ENCODE peak calls at places on chromosomes 5 and 9, in ten cellular contexts. One of them, this sample, is unnamed.

GRCh38 chr5:1401681-1402096 is 43.6 kb downstream of the SLC6A3 start:
- DNase-seq in foreskin fibroblast: no peak
- DNase-seq in fibroblast of lung: no peak
- DNase-seq in GM23338: no peak
- DNase-seq in HepG2: no peak
- DNase-seq in mucosa of descending colon: no peak
- DNase-seq in tibial nerve: no peak
- DNase-seq in choroid plexus epithelial cell: no peak
- DNase-seq in CD8-positive, alpha-beta T cell: no peak
- DNase-seq in bronchial epithelial cell: no peak
- DNase-seq in this sample: no peak

GRCh38 chr5:95712347-95712958 is 18.7 kb upstream of the RHOBTB3 start:
- DNase-seq in foreskin fibroblast: peak
- DNase-seq in fibroblast of lung: peak
- DNase-seq in GM23338: peak
- DNase-seq in HepG2: no peak
- DNase-seq in mucosa of descending colon: no peak
- DNase-seq in tibial nerve: no peak
- DNase-seq in choroid plexus epithelial cell: peak
- DNase-seq in CD8-positive, alpha-beta T cell: no peak
- DNase-seq in bronchial epithelial cell: peak
- DNase-seq in this sample: no peak

GRCh38 chr9:83385317-83385716 is 152.9 kb downstream of the FRMD3 start:
- DNase-seq in foreskin fibroblast: peak
- DNase-seq in fibroblast of lung: no peak
- DNase-seq in GM23338: no peak
- DNase-seq in HepG2: no peak
- DNase-seq in mucosa of descending colon: no peak
- DNase-seq in tibial nerve: no peak
- DNase-seq in choroid plexus epithelial cell: no peak
- DNase-seq in CD8-positive, alpha-beta T cell: no peak
- DNase-seq in bronchial epithelial cell: no peak
- DNase-seq in this sample: no peak

GRCh38 chr9:27196383-27196782 is 87.4 kb downstream of the TEK start:
- DNase-seq in foreskin fibroblast: no peak
- DNase-seq in fibroblast of lung: no peak
- DNase-seq in GM23338: no peak
- DNase-seq in HepG2: no peak
- DNase-seq in mucosa of descending colon: no peak
- DNase-seq in tibial nerve: no peak
- DNase-seq in choroid plexus epithelial cell: no peak
- DNase-seq in CD8-positive, alpha-beta T cell: no peak
- DNase-seq in bronchial epithelial cell: peak
- DNase-seq in this sample: no peak

GRCh38 chr5:57028166-57028565 is 76.2 kb upstream of the MIER3 start:
- DNase-seq in foreskin fibroblast: no peak
- DNase-seq in fibroblast of lung: no peak
- DNase-seq in GM23338: no peak
- DNase-seq in HepG2: no peak
- DNase-seq in mucosa of descending colon: no peak
- DNase-seq in tibial nerve: no peak
- DNase-seq in choroid plexus epithelial cell: no peak
- DNase-seq in CD8-positive, alpha-beta T cell: no peak
- DNase-seq in bronchial epithelial cell: no peak
- DNase-seq in this sample: peak

GRCh38 chr9:35116539-35116897 is 856 bp upstream of the ATOSB start:
- DNase-seq in foreskin fibroblast: no peak
- DNase-seq in fibroblast of lung: no peak
- DNase-seq in GM23338: no peak
- DNase-seq in HepG2: no peak
- DNase-seq in mucosa of descending colon: no peak
- DNase-seq in tibial nerve: no peak
- DNase-seq in choroid plexus epithelial cell: no peak
- DNase-seq in CD8-positive, alpha-beta T cell: no peak
- DNase-seq in bronchial epithelial cell: no peak
- DNase-seq in this sample: no peak

GRCh38 chr9:35519697-35520403 is 29.9 kb downstream of the RUSC2 start:
- DNase-seq in foreskin fibroblast: no peak
- DNase-seq in fibroblast of lung: peak
- DNase-seq in GM23338: no peak
- DNase-seq in HepG2: no peak
- DNase-seq in mucosa of descending colon: no peak
- DNase-seq in tibial nerve: no peak
- DNase-seq in choroid plexus epithelial cell: no peak
- DNase-seq in CD8-positive, alpha-beta T cell: no peak
- DNase-seq in bronchial epithelial cell: peak
- DNase-seq in this sample: no peak

GRCh38 chr5:178120661-178121357 is 7.5 kb downstream of the N4BP3 start:
- DNase-seq in foreskin fibroblast: peak
- DNase-seq in fibroblast of lung: peak
- DNase-seq in GM23338: peak
- DNase-seq in HepG2: peak
- DNase-seq in mucosa of descending colon: peak
- DNase-seq in tibial nerve: peak
- DNase-seq in choroid plexus epithelial cell: peak
- DNase-seq in CD8-positive, alpha-beta T cell: peak
- DNase-seq in bronchial epithelial cell: peak
- DNase-seq in this sample: no peak

GRCh38 chr5:56278267-56278826 is 45.2 kb upstream of the ANKRD55 start:
- DNase-seq in foreskin fibroblast: peak
- DNase-seq in fibroblast of lung: peak
- DNase-seq in GM23338: peak
- DNase-seq in HepG2: no peak
- DNase-seq in mucosa of descending colon: no peak
- DNase-seq in tibial nerve: no peak
- DNase-seq in choroid plexus epithelial cell: peak
- DNase-seq in CD8-positive, alpha-beta T cell: no peak
- DNase-seq in bronchial epithelial cell: no peak
- DNase-seq in this sample: no peak

GRCh38 chr9:106288689-106289088 is 574.3 kb upstream of the ZNF462 start:
- DNase-seq in foreskin fibroblast: no peak
- DNase-seq in fibroblast of lung: no peak
- DNase-seq in GM23338: no peak
- DNase-seq in HepG2: no peak
- DNase-seq in mucosa of descending colon: no peak
- DNase-seq in tibial nerve: no peak
- DNase-seq in choroid plexus epithelial cell: no peak
- DNase-seq in CD8-positive, alpha-beta T cell: no peak
- DNase-seq in bronchial epithelial cell: no peak
- DNase-seq in this sample: no peak

GRCh38 chr9:130072515-130073235 is 19.0 kb downstream of the GPR107 start:
- DNase-seq in foreskin fibroblast: no peak
- DNase-seq in fibroblast of lung: peak
- DNase-seq in GM23338: no peak
- DNase-seq in HepG2: no peak
- DNase-seq in mucosa of descending colon: no peak
- DNase-seq in tibial nerve: no peak
- DNase-seq in choroid plexus epithelial cell: peak
- DNase-seq in CD8-positive, alpha-beta T cell: no peak
- DNase-seq in bronchial epithelial cell: peak
- DNase-seq in this sample: no peak

GRCh38 chr5:74538206-74538661 is 102.3 kb downstream of the ENC1 start:
- DNase-seq in foreskin fibroblast: peak
- DNase-seq in fibroblast of lung: peak
- DNase-seq in GM23338: no peak
- DNase-seq in HepG2: peak
- DNase-seq in mucosa of descending colon: peak
- DNase-seq in tibial nerve: peak
- DNase-seq in choroid plexus epithelial cell: peak
- DNase-seq in CD8-positive, alpha-beta T cell: no peak
- DNase-seq in bronchial epithelial cell: peak
- DNase-seq in this sample: no peak

GRCh38 chr9:29439961-29440360 is 1866.7 kb upstream of the C9orf72 start:
- DNase-seq in foreskin fibroblast: peak
- DNase-seq in fibroblast of lung: peak
- DNase-seq in GM23338: no peak
- DNase-seq in HepG2: no peak
- DNase-seq in mucosa of descending colon: no peak
- DNase-seq in tibial nerve: no peak
- DNase-seq in choroid plexus epithelial cell: peak
- DNase-seq in CD8-positive, alpha-beta T cell: no peak
- DNase-seq in bronchial epithelial cell: peak
- DNase-seq in this sample: no peak

GRCh38 chr9:93587651-93588347 is 11.4 kb downstream of the PHF2 start:
- DNase-seq in foreskin fibroblast: no peak
- DNase-seq in fibroblast of lung: no peak
- DNase-seq in GM23338: no peak
- DNase-seq in HepG2: no peak
- DNase-seq in mucosa of descending colon: no peak
- DNase-seq in tibial nerve: no peak
- DNase-seq in choroid plexus epithelial cell: no peak
- DNase-seq in CD8-positive, alpha-beta T cell: no peak
- DNase-seq in bronchial epithelial cell: no peak
- DNase-seq in this sample: peak

GRCh38 chr5:138725153-138725884 is 27.9 kb upstream of the CTNNA1 start:
- DNase-seq in foreskin fibroblast: peak
- DNase-seq in fibroblast of lung: peak
- DNase-seq in GM23338: peak
- DNase-seq in HepG2: peak
- DNase-seq in mucosa of descending colon: no peak
- DNase-seq in tibial nerve: peak
- DNase-seq in choroid plexus epithelial cell: peak
- DNase-seq in CD8-positive, alpha-beta T cell: no peak
- DNase-seq in bronchial epithelial cell: peak
- DNase-seq in this sample: no peak

GRCh38 chr5:102418531-102418930 is 80.3 kb downstream of the SLCO6A1 start:
- DNase-seq in foreskin fibroblast: no peak
- DNase-seq in fibroblast of lung: no peak
- DNase-seq in GM23338: no peak
- DNase-seq in HepG2: no peak
- DNase-seq in mucosa of descending colon: no peak
- DNase-seq in tibial nerve: no peak
- DNase-seq in choroid plexus epithelial cell: no peak
- DNase-seq in CD8-positive, alpha-beta T cell: no peak
- DNase-seq in bronchial epithelial cell: no peak
- DNase-seq in this sample: no peak

DNA sequence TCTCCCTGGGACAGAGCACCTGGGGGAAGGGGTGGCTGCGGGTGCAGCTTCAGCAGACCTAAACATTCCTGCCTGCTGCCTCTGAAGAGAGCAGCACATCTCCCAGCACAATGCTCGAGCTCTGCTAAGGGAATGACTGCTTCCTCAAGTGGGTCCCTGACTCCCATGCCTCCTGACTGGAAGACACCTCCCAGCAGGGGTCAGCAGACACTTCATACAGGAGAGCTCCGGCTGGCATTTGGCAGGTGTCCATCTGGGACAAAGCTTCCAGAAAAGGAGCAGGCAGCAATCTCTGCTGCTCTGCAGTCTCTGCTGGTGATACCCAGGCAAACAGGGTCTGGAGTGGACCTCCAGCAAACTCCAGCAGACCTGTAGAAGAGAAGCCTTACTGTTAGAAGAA is 77.2 kb downstream of the SLCO6A1 start:
- DNase-seq in foreskin fibroblast: no peak
- DNase-seq in fibroblast of lung: no peak
- DNase-seq in GM23338: no peak
- DNase-seq in HepG2: peak
- DNase-seq in mucosa of descending colon: no peak
- DNase-seq in tibial nerve: no peak
- DNase-seq in choroid plexus epithelial cell: no peak
- DNase-seq in CD8-positive, alpha-beta T cell: no peak
- DNase-seq in bronchial epithelial cell: no peak
- DNase-seq in this sample: no peak
- TF ChIP-seq CTCF in foreskin fibroblast: no peak
- TF ChIP-seq CTCF in fibroblast of lung: no peak
- TF ChIP-seq CTCF in GM23338: no peak
- TF ChIP-seq CTCF in HepG2: peak
- TF ChIP-seq CTCF in mucosa of descending colon: no peak
- TF ChIP-seq CTCF in tibial nerve: no peak
- TF ChIP-seq CTCF in choroid plexus epithelial cell: no peak
- TF ChIP-seq CTCF in CD8-positive, alpha-beta T cell: no peak
- TF ChIP-seq CTCF in bronchial epithelial cell: no peak
- TF ChIP-seq CTCF in this sample: no peak

DNA sequence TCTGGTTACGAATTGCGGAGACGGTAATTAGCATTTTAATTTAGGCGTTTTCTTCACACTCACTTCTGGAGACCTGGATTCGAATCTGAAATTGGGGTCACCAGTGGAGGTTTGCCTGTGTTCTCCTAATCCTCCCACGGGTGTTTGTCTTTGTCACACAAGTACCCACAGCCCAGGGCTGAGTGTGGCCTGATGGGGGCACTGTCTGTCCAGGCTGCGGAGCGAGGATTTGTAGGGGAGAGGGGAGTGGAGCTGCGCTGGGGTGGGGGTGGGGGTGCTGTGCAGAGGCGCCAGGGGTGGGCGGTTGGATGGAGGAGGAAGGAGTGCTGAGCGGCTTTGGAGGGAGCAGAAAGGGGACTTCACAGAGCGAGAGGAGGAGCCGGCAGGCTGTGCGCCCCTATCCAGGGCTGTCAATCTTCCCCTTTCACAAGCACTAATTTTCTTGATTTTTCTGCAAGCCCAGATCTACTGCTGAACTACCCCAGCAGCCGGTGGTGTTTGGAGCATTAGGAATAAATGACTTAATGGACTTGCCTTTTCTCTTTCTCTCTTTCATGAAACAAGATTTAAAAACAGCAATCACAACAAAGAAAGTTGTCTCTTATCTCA is 53.1 kb downstream of the TSPAN17 start:
- DNase-seq in foreskin fibroblast: no peak
- DNase-seq in fibroblast of lung: no peak
- DNase-seq in GM23338: peak
- DNase-seq in HepG2: no peak
- DNase-seq in mucosa of descending colon: no peak
- DNase-seq in tibial nerve: no peak
- DNase-seq in choroid plexus epithelial cell: peak
- DNase-seq in CD8-positive, alpha-beta T cell: no peak
- DNase-seq in bronchial epithelial cell: peak
- DNase-seq in this sample: no peak
- TF ChIP-seq CTCF in foreskin fibroblast: no peak
- TF ChIP-seq CTCF in fibroblast of lung: no peak
- TF ChIP-seq CTCF in GM23338: peak
- TF ChIP-seq CTCF in HepG2: peak
- TF ChIP-seq CTCF in mucosa of descending colon: no peak
- TF ChIP-seq CTCF in tibial nerve: no peak
- TF ChIP-seq CTCF in choroid plexus epithelial cell: peak
- TF ChIP-seq CTCF in CD8-positive, alpha-beta T cell: no peak
- TF ChIP-seq CTCF in bronchial epithelial cell: peak
- TF ChIP-seq CTCF in this sample: no peak

DNA sequence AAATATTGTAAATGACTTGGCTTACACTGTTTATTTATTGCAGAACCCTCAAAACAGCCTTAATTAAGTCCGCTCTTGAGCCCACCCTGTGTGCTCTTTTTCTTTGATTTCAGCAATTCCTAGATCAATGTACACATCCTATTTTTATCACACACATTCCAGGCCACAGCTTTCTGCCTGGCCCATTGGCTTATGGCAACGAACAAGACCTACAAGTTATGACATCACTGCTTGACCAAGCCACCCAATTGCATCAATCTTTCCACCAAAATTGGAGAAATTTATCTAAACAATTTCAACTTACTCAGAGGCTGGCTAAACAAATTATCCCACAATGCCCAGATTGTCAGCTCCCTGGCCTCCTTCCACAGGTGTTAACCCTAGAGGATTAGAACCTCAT is 158.4 kb downstream of the CPLANE1 start:
- DNase-seq in foreskin fibroblast: no peak
- DNase-seq in fibroblast of lung: no peak
- DNase-seq in GM23338: no peak
- DNase-seq in HepG2: no peak
- DNase-seq in mucosa of descending colon: no peak
- DNase-seq in tibial nerve: no peak
- DNase-seq in choroid plexus epithelial cell: peak
- DNase-seq in CD8-positive, alpha-beta T cell: no peak
- DNase-seq in bronchial epithelial cell: no peak
- DNase-seq in this sample: no peak
- TF ChIP-seq CTCF in foreskin fibroblast: no peak
- TF ChIP-seq CTCF in fibroblast of lung: no peak
- TF ChIP-seq CTCF in GM23338: no peak
- TF ChIP-seq CTCF in HepG2: no peak
- TF ChIP-seq CTCF in mucosa of descending colon: no peak
- TF ChIP-seq CTCF in tibial nerve: no peak
- TF ChIP-seq CTCF in choroid plexus epithelial cell: no peak
- TF ChIP-seq CTCF in CD8-positive, alpha-beta T cell: no peak
- TF ChIP-seq CTCF in bronchial epithelial cell: no peak
- TF ChIP-seq CTCF in this sample: no peak

GRCh38 chr9:14281136-14281795 is 32.7 kb downstream of the NFIB start:
- DNase-seq in foreskin fibroblast: no peak
- DNase-seq in fibroblast of lung: peak
- DNase-seq in GM23338: no peak
- DNase-seq in HepG2: no peak
- DNase-seq in mucosa of descending colon: no peak
- DNase-seq in tibial nerve: no peak
- DNase-seq in choroid plexus epithelial cell: peak
- DNase-seq in CD8-positive, alpha-beta T cell: no peak
- DNase-seq in bronchial epithelial cell: no peak
- DNase-seq in this sample: no peak
- TF ChIP-seq CTCF in foreskin fibroblast: no peak
- TF ChIP-seq CTCF in fibroblast of lung: no peak
- TF ChIP-seq CTCF in GM23338: no peak
- TF ChIP-seq CTCF in HepG2: no peak
- TF ChIP-seq CTCF in mucosa of descending colon: no peak
- TF ChIP-seq CTCF in tibial nerve: no peak
- TF ChIP-seq CTCF in choroid plexus epithelial cell: no peak
- TF ChIP-seq CTCF in CD8-positive, alpha-beta T cell: no peak
- TF ChIP-seq CTCF in bronchial epithelial cell: no peak
- TF ChIP-seq CTCF in this sample: no peak

This sample was measured in osteocyte.